ENCODE peak calls at places on chromosomes 11 and 22, in six cellular contexts. N is right lobe of liver, E is Caco-2, B is mucosa of descending colon, J is adrenal gland, H is heart left ventricle. R is an unnamed sample. For H3K36me3, the result is how much of the 10 kb centered on the place peaks cover.

GRCh38 chr11:12810497-12810896 is 136.3 kb downstream of the TEAD1 start:
- DNase-seq in N (no peak), E (no peak), B (no peak), J (no peak), H (no peak), R (no peak)

GRCh38 chr11:100925935-100926334 is 203.7 kb downstream of the PGR start:
- DNase-seq in N (no peak), E (no peak), B (no peak), J (no peak), H (no peak), R (peak)

GRCh38 chr11:65310756-65311155 is 3.9 kb upstream of the CDC42EP2 start:
- DNase-seq in N (no peak), E (no peak), B (no peak), J (no peak), H (no peak), R (no peak)

GRCh38 chr11:60169264-60169915 is 13.5 kb downstream of the MS4A6A start:
- DNase-seq in N (no peak), E (peak), B (no peak), J (no peak), H (peak), R (peak)

GRCh38 chr11:35111171-35112055 is 27.6 kb upstream of the CD44 start:
- DNase-seq in N (no peak), E (no peak), B (no peak), J (no peak), H (no peak), R (peak)

GRCh38 chr11:119481667-119482400 is 58.9 kb upstream of the THY1 start:
- DNase-seq in N (peak), E (no peak), B (no peak), J (peak), H (peak), R (no peak)

GRCh38 chr11:27282141-27282590 is 80.8 kb downstream of the CCDC34 start:
- DNase-seq in N (peak), E (no peak), B (no peak), J (peak), H (peak), R (no peak)

GRCh38 chr22:35677460-35678187 is 29.4 kb downstream of the APOL6 start:
- DNase-seq in N (peak), E (no peak), B (no peak), J (no peak), H (no peak), R (no peak)

GRCh38 chr11:24585192-24585591 is 88.3 kb downstream of the LUZP2 start:
- DNase-seq in N (no peak), E (no peak), B (no peak), J (no peak), H (no peak), R (peak)

GRCh38 chr22:49464024-49464423 is 363.6 kb downstream of the BRD1 start:
- DNase-seq in N (no peak), E (no peak), B (no peak), J (no peak), H (no peak), R (no peak)

GRCh38 chr11:123904932-123905331 is 3.0 kb downstream of the OR8D4 start:
- DNase-seq in N (no peak), E (no peak), B (no peak), J (no peak), H (no peak), R (no peak)

GRCh38 chr22:48262596-48263430 is 1500.4 kb downstream of the TBC1D22A start:
- DNase-seq in N (no peak), E (no peak), B (no peak), J (no peak), H (no peak), R (no peak)

DNA sequence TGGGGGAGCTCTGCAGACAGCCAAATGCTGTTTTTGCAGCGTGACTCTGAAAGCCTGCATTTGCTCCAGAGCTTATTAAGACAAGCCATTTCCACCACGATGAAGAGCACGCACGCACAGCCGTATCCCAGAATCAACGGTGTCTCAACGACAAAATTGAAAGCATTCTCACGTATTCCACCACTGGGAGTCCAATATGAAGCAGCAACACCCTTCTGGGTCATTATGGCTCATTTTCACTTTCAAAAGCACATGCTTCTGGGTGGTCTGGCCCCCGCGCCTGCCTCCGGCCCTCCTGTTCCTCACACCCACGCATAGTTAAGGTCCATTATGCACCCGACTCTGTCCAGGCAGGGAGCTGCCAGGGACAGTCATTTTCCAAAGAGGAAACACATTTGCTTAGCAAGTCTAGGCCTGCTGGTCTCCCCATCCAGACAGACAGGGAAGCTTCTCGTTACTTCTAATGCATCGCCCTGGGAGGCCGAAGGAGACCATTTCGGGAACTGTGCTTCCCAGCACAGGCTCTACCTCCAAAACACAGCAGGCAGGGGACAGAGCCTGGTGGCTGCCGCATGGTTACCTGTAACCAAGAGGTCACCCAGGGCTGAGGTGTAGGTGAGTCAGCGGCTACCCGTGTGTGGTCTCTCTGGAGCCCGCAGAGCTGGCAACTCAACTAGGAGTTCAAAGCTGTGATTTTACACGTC is 87.0 kb upstream of the SHANK2 start:
- DNase-seq in N (no peak), E (no peak), B (no peak), J (no peak), H (no peak), R (peak)
- H3K4me3 ChIP-seq in N (no peak), E (no peak), B (no peak), J (no peak), H (no peak), R (no peak)

GRCh38 chr22:31332886-31333285 is 13.3 kb downstream of the PATZ1 start:
- DNase-seq in N (no peak), E (no peak), B (no peak), J (no peak), H (no peak), R (peak)
- H3K36me3 ChIP-seq in N (under half), E (under half), B (under half), J (under half), H (half or more), R (under half)

DNA sequence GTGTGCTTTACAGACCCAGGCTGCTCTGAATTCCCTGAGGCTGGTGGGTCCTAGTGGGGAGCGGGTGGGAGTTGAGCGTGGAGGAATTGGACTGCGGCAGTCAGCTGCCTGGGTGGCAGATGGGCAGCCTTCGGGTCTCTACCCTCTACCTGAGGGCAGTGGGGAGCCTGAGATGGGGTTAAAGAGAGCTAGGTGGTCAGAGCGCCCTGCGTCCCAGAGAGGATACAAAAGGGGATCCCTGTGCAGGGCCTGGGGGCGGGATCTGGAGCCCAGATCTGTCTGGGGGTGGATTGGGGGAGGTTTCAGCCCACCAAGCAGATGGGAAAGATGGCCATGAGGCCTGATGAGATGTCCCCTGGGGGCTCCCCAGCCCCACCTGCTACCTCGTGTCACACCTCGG is 18.2 kb downstream of the KCTD17 start:
- DNase-seq in N (no peak), E (no peak), B (no peak), J (no peak), H (no peak), R (no peak)
- TF ChIP-seq CTCF in N (no peak), E (no peak), B (no peak), J (no peak), H (no peak), R (no peak)

DNA sequence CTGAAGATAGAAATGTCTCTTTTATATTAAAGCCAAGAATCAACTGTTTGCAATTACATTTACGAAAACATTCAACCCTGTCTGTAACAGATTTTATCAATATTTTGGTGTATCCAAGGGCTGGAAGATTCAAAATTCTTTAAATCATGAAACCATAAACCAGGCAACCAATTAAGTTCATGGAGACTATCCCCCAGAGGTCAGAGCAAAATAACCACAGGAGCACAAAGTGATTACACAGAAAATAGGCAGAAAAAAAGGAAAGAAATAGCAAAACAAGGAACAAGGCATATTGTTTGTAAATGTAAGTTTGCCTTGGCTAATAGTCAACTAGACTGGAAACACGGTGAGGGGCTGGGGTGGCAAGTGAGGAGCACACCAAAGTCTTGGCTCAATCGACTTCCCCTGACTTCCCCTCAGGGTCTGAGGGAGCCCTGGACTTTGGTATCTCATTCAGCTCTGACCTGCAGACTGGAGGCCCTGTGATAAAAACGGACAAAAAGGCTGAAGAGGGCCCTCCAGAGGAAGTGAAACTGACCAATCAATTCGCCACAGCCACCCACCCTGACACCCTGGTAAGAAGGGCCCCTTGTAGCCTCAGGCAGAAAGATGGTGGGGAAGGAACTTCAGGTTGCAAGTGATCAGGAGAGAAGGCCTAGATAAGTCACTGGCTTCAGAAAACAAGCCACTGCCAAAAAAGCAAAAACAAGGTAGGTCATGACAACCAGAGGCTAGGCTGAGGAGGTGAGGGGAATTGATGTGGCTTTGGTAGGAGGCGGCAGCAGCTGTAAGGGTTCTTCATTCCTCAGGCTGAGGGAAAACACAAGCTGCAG is 1.9 kb downstream of the SIK3 start:
- DNase-seq in N (peak), E (peak), B (no peak), J (no peak), H (no peak), R (no peak)
- H3K4me3 ChIP-seq in N (peak), E (peak), B (no peak), J (no peak), H (peak), R (no peak)

GRCh38 chr11:121722431-121723256 is 269.9 kb upstream of the SORL1-AS1 start:
- DNase-seq in N (peak), E (peak), B (peak), J (peak), H (peak), R (peak)

GRCh38 chr11:121727942-121728341 is 275.2 kb upstream of the SORL1-AS1 start:
- DNase-seq in N (no peak), E (no peak), B (no peak), J (no peak), H (no peak), R (no peak)

GRCh38 chr11:121721448-121721847 is 268.7 kb upstream of the SORL1-AS1 start:
- DNase-seq in N (no peak), E (no peak), B (no peak), J (no peak), H (no peak), R (no peak)

GRCh38 chr11:121721961-121722360 is 269.2 kb upstream of the SORL1-AS1 start:
- DNase-seq in N (no peak), E (no peak), B (no peak), J (no peak), H (no peak), R (no peak)

DNA sequence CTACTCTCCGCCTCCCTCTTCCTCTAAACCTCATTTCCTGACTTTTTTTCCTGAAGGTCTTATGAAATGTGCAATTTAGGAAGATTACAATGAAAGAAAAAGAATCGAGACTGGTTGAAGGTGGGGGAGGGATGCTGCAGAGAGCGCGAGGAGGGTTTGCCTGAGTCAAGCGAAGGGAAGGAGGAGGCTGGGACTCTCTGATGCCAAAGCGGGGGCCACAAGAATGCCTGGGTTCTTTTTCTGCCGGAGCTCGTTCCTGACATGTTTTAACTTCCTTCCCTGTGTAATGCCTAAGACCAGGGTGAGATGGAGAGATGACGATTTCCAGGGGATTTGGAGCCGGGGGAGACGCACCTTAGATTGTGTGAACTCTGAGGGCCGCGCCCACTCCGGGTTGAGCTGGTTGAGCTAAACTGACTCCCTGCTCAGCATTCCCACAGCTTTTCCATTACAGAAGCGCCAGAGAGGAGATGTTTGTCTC is 270.5 kb upstream of the SORL1-AS1 start:
- DNase-seq in N (no peak), E (no peak), B (no peak), J (peak), H (peak), R (no peak)
- H3K36me3 ChIP-seq in N (under half), E (under half), B (under half), J (under half), H (under half), R (under half)

GRCh38 chr11:19344661-19345518 is 104.1 kb upstream of the E2F8 start:
- DNase-seq in N (peak), E (no peak), B (peak), J (peak), H (peak), R (peak)

GRCh38 chr11:19345848-19346681 is 105.3 kb upstream of the E2F8 start:
- DNase-seq in N (peak), E (peak), B (no peak), J (peak), H (peak), R (no peak)

GRCh38 chr11:19347911-19348310 is 107.2 kb upstream of the E2F8 start:
- DNase-seq in N (no peak), E (no peak), B (no peak), J (no peak), H (no peak), R (no peak)

GRCh38 chr11:19342036-19342435 is 101.3 kb upstream of the E2F8 start:
- DNase-seq in N (peak), E (peak), B (no peak), J (no peak), H (no peak), R (no peak)

GRCh38 chr11:19345519-19345847 is 104.7 kb upstream of the E2F8 start:
- DNase-seq in N (no peak), E (no peak), B (no peak), J (no peak), H (no peak), R (no peak)
- TF ChIP-seq CTCF in N (no peak), E (no peak), B (no peak), J (no peak), H (no peak), R (no peak)

GRCh38 chr11:9571766-9572120 is 1.7 kb upstream of the WEE1 start:
- DNase-seq in N (no peak), E (no peak), B (no peak), J (no peak), H (no peak), R (no peak)
- H3K4me3 ChIP-seq in N (no peak), E (peak), B (no peak), J (no peak), H (no peak), R (no peak)

GRCh38 chr11:63907063-63907462 is 9.9 kb downstream of the RCOR2 start:
- DNase-seq in N (no peak), E (no peak), B (no peak), J (no peak), H (no peak), R (no peak)
- H3K36me3 ChIP-seq in N (under half), E (under half), B (under half), J (under half), H (half or more), R (under half)

DNA sequence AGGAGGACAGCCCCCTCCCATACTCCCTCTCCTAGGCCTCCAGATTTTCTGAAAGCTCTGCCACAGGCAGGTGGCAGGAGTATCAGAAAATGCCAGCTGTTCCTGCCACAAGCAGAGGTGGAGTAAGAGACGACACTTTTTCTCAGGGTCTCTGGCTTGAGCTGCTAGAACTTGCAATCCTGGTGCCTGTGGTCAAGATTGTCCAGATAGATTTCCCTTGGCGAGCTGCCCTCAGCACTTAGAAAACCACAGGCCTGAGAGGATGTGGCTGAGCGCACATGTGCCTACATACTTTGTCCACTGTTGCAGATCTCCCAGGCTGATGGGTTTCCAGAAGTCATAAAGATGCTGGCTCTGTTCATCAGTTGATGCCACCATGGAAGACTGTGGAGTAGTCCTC is 65.7 kb upstream of the NAV2 start:
- DNase-seq in N (no peak), E (no peak), B (no peak), J (no peak), H (no peak), R (no peak)
- TF ChIP-seq CTCF in N (no peak), E (no peak), B (no peak), J (no peak), H (no peak), R (no peak)

R was measured in bronchial epithelial cell.